ENCODE peak calls at places on chromosome 6, in six cellular contexts. One of them, this sample, is unnamed.

GRCh38 chr6:7311920-7312615 is 931 bp downstream of the SSR1 start:
- DNase-seq in right cardiac atrium: no peak
- DNase-seq in IMR-90: peak
- DNase-seq in activated naive CD8-positive, alpha-beta T cell treated with anti-CD3 and anti-CD28 coated beads for 36 hours: no peak
- DNase-seq in OCI-M1: peak
- DNase-seq in tibial nerve: no peak
- DNase-seq in this sample: peak

GRCh38 chr6:27617046-27617687 is 144.3 kb upstream of the ZNF184 start:
- DNase-seq in right cardiac atrium: no peak
- DNase-seq in IMR-90: no peak
- DNase-seq in activated naive CD8-positive, alpha-beta T cell treated with anti-CD3 and anti-CD28 coated beads for 36 hours: no peak
- DNase-seq in OCI-M1: peak
- DNase-seq in tibial nerve: no peak
- DNase-seq in this sample: peak

GRCh38 chr6:25202505-25202904 is 76.7 kb upstream of the CARMIL1 start:
- DNase-seq in right cardiac atrium: no peak
- DNase-seq in IMR-90: peak
- DNase-seq in activated naive CD8-positive, alpha-beta T cell treated with anti-CD3 and anti-CD28 coated beads for 36 hours: no peak
- DNase-seq in OCI-M1: no peak
- DNase-seq in tibial nerve: no peak
- DNase-seq in this sample: peak

GRCh38 chr6:30821862-30822784 is 62.2 kb upstream of the DDR1 start:
- DNase-seq in right cardiac atrium: no peak
- DNase-seq in IMR-90: no peak
- DNase-seq in activated naive CD8-positive, alpha-beta T cell treated with anti-CD3 and anti-CD28 coated beads for 36 hours: no peak
- DNase-seq in OCI-M1: peak
- DNase-seq in tibial nerve: peak
- DNase-seq in this sample: peak

GRCh38 chr6:162728177-162728571 is 400 bp downstream of the PACRG start:
- DNase-seq in right cardiac atrium: no peak
- DNase-seq in IMR-90: no peak
- DNase-seq in activated naive CD8-positive, alpha-beta T cell treated with anti-CD3 and anti-CD28 coated beads for 36 hours: no peak
- DNase-seq in OCI-M1: peak
- DNase-seq in tibial nerve: no peak
- DNase-seq in this sample: no peak

GRCh38 chr6:139583420-139583819 is 209.0 kb upstream of the CITED2 start:
- DNase-seq in right cardiac atrium: no peak
- DNase-seq in IMR-90: peak
- DNase-seq in activated naive CD8-positive, alpha-beta T cell treated with anti-CD3 and anti-CD28 coated beads for 36 hours: no peak
- DNase-seq in OCI-M1: no peak
- DNase-seq in tibial nerve: no peak
- DNase-seq in this sample: peak

GRCh38 chr6:163944897-163945296 is 530.4 kb downstream of the QKI start:
- DNase-seq in right cardiac atrium: no peak
- DNase-seq in IMR-90: no peak
- DNase-seq in activated naive CD8-positive, alpha-beta T cell treated with anti-CD3 and anti-CD28 coated beads for 36 hours: no peak
- DNase-seq in OCI-M1: no peak
- DNase-seq in tibial nerve: no peak
- DNase-seq in this sample: no peak

GRCh38 chr6:7138921-7139358 is 31.2 kb downstream of the RREB1 start:
- DNase-seq in right cardiac atrium: no peak
- DNase-seq in IMR-90: no peak
- DNase-seq in activated naive CD8-positive, alpha-beta T cell treated with anti-CD3 and anti-CD28 coated beads for 36 hours: no peak
- DNase-seq in OCI-M1: no peak
- DNase-seq in tibial nerve: no peak
- DNase-seq in this sample: no peak

GRCh38 chr6:157225575-157225995 is 97.7 kb downstream of the TMEM242 start:
- DNase-seq in right cardiac atrium: no peak
- DNase-seq in IMR-90: no peak
- DNase-seq in activated naive CD8-positive, alpha-beta T cell treated with anti-CD3 and anti-CD28 coated beads for 36 hours: no peak
- DNase-seq in OCI-M1: no peak
- DNase-seq in tibial nerve: no peak
- DNase-seq in this sample: no peak

GRCh38 chr6:33128318-33128717 is 52.5 kb downstream of the HLA-DPB1 start:
- DNase-seq in right cardiac atrium: no peak
- DNase-seq in IMR-90: no peak
- DNase-seq in activated naive CD8-positive, alpha-beta T cell treated with anti-CD3 and anti-CD28 coated beads for 36 hours: no peak
- DNase-seq in OCI-M1: no peak
- DNase-seq in tibial nerve: no peak
- DNase-seq in this sample: no peak

GRCh38 chr6:72406517-72406916 is 215.3 kb upstream of the KCNQ5 start:
- DNase-seq in right cardiac atrium: no peak
- DNase-seq in IMR-90: no peak
- DNase-seq in activated naive CD8-positive, alpha-beta T cell treated with anti-CD3 and anti-CD28 coated beads for 36 hours: no peak
- DNase-seq in OCI-M1: no peak
- DNase-seq in tibial nerve: no peak
- DNase-seq in this sample: no peak

GRCh38 chr6:147618927-147619326 is 110.4 kb downstream of the SAMD5 start:
- DNase-seq in right cardiac atrium: no peak
- DNase-seq in IMR-90: no peak
- DNase-seq in activated naive CD8-positive, alpha-beta T cell treated with anti-CD3 and anti-CD28 coated beads for 36 hours: no peak
- DNase-seq in OCI-M1: no peak
- DNase-seq in tibial nerve: no peak
- DNase-seq in this sample: peak

GRCh38 chr6:146785001-146785585 is 186.3 kb downstream of the ADGB start:
- DNase-seq in right cardiac atrium: no peak
- DNase-seq in IMR-90: peak
- DNase-seq in activated naive CD8-positive, alpha-beta T cell treated with anti-CD3 and anti-CD28 coated beads for 36 hours: peak
- DNase-seq in OCI-M1: peak
- DNase-seq in tibial nerve: no peak
- DNase-seq in this sample: peak

GRCh38 chr6:57033228-57033627 is 13.3 kb upstream of the KIAA1586 start:
- DNase-seq in right cardiac atrium: no peak
- DNase-seq in IMR-90: no peak
- DNase-seq in activated naive CD8-positive, alpha-beta T cell treated with anti-CD3 and anti-CD28 coated beads for 36 hours: no peak
- DNase-seq in OCI-M1: no peak
- DNase-seq in tibial nerve: no peak
- DNase-seq in this sample: no peak

GRCh38 chr6:69974193-69974592 is 107.8 kb downstream of the COL19A1 start:
- DNase-seq in right cardiac atrium: no peak
- DNase-seq in IMR-90: peak
- DNase-seq in activated naive CD8-positive, alpha-beta T cell treated with anti-CD3 and anti-CD28 coated beads for 36 hours: no peak
- DNase-seq in OCI-M1: peak
- DNase-seq in tibial nerve: no peak
- DNase-seq in this sample: peak

GRCh38 chr6:83258517-83258916 is 65.4 kb downstream of the RWDD2A start:
- DNase-seq in right cardiac atrium: no peak
- DNase-seq in IMR-90: no peak
- DNase-seq in activated naive CD8-positive, alpha-beta T cell treated with anti-CD3 and anti-CD28 coated beads for 36 hours: no peak
- DNase-seq in OCI-M1: no peak
- DNase-seq in tibial nerve: no peak
- DNase-seq in this sample: peak

GRCh38 chr6:108755257-108756240 is 92.7 kb upstream of the ARMC2 start:
- DNase-seq in right cardiac atrium: no peak
- DNase-seq in IMR-90: peak
- DNase-seq in activated naive CD8-positive, alpha-beta T cell treated with anti-CD3 and anti-CD28 coated beads for 36 hours: no peak
- DNase-seq in OCI-M1: peak
- DNase-seq in tibial nerve: no peak
- DNase-seq in this sample: peak

GRCh38 chr6:14638932-14639875 is 521.6 kb downstream of the CD83 start:
- DNase-seq in right cardiac atrium: peak
- DNase-seq in IMR-90: peak
- DNase-seq in activated naive CD8-positive, alpha-beta T cell treated with anti-CD3 and anti-CD28 coated beads for 36 hours: no peak
- DNase-seq in OCI-M1: peak
- DNase-seq in tibial nerve: no peak
- DNase-seq in this sample: peak

GRCh38 chr6:149060985-149061760 is 256.3 kb upstream of the TAB2 start:
- DNase-seq in right cardiac atrium: no peak
- DNase-seq in IMR-90: peak
- DNase-seq in activated naive CD8-positive, alpha-beta T cell treated with anti-CD3 and anti-CD28 coated beads for 36 hours: no peak
- DNase-seq in OCI-M1: no peak
- DNase-seq in tibial nerve: no peak
- DNase-seq in this sample: peak

GRCh38 chr6:43667245-43668150 is 20.1 kb downstream of the MRPS18A start:
- DNase-seq in right cardiac atrium: peak
- DNase-seq in IMR-90: peak
- DNase-seq in activated naive CD8-positive, alpha-beta T cell treated with anti-CD3 and anti-CD28 coated beads for 36 hours: peak
- DNase-seq in OCI-M1: peak
- DNase-seq in tibial nerve: peak
- DNase-seq in this sample: peak

GRCh38 chr6:137692308-137692707 is 174.8 kb upstream of the TNFAIP3 start:
- DNase-seq in right cardiac atrium: no peak
- DNase-seq in IMR-90: no peak
- DNase-seq in activated naive CD8-positive, alpha-beta T cell treated with anti-CD3 and anti-CD28 coated beads for 36 hours: no peak
- DNase-seq in OCI-M1: no peak
- DNase-seq in tibial nerve: no peak
- DNase-seq in this sample: no peak

GRCh38 chr6:7933794-7934193 is 23.2 kb upstream of the TXNDC5 start:
- DNase-seq in right cardiac atrium: no peak
- DNase-seq in IMR-90: no peak
- DNase-seq in activated naive CD8-positive, alpha-beta T cell treated with anti-CD3 and anti-CD28 coated beads for 36 hours: no peak
- DNase-seq in OCI-M1: peak
- DNase-seq in tibial nerve: no peak
- DNase-seq in this sample: peak

GRCh38 chr6:128929869-128930268 is 46.9 kb downstream of the LAMA2 start:
- DNase-seq in right cardiac atrium: no peak
- DNase-seq in IMR-90: no peak
- DNase-seq in activated naive CD8-positive, alpha-beta T cell treated with anti-CD3 and anti-CD28 coated beads for 36 hours: no peak
- DNase-seq in OCI-M1: no peak
- DNase-seq in tibial nerve: no peak
- DNase-seq in this sample: no peak

GRCh38 chr6:34534656-34535055 is 21.5 kb downstream of the SPDEF start:
- DNase-seq in right cardiac atrium: no peak
- DNase-seq in IMR-90: no peak
- DNase-seq in activated naive CD8-positive, alpha-beta T cell treated with anti-CD3 and anti-CD28 coated beads for 36 hours: no peak
- DNase-seq in OCI-M1: no peak
- DNase-seq in tibial nerve: no peak
- DNase-seq in this sample: no peak

GRCh38 chr6:163014736-163015135 is 287.0 kb downstream of the PACRG start:
- DNase-seq in right cardiac atrium: no peak
- DNase-seq in IMR-90: no peak
- DNase-seq in activated naive CD8-positive, alpha-beta T cell treated with anti-CD3 and anti-CD28 coated beads for 36 hours: no peak
- DNase-seq in OCI-M1: no peak
- DNase-seq in tibial nerve: no peak
- DNase-seq in this sample: no peak

GRCh38 chr6:34056301-34056700 is 89.6 kb downstream of the GRM4 start:
- DNase-seq in right cardiac atrium: peak
- DNase-seq in IMR-90: peak
- DNase-seq in activated naive CD8-positive, alpha-beta T cell treated with anti-CD3 and anti-CD28 coated beads for 36 hours: no peak
- DNase-seq in OCI-M1: no peak
- DNase-seq in tibial nerve: peak
- DNase-seq in this sample: peak

GRCh38 chr6:16781348-16782169 is 20.3 kb upstream of the ATXN1 start:
- DNase-seq in right cardiac atrium: no peak
- DNase-seq in IMR-90: no peak
- DNase-seq in activated naive CD8-positive, alpha-beta T cell treated with anti-CD3 and anti-CD28 coated beads for 36 hours: no peak
- DNase-seq in OCI-M1: no peak
- DNase-seq in tibial nerve: no peak
- DNase-seq in this sample: peak

GRCh38 chr6:11207199-11207968 is 25.1 kb downstream of the NEDD9 start:
- DNase-seq in right cardiac atrium: peak
- DNase-seq in IMR-90: peak
- DNase-seq in activated naive CD8-positive, alpha-beta T cell treated with anti-CD3 and anti-CD28 coated beads for 36 hours: no peak
- DNase-seq in OCI-M1: peak
- DNase-seq in tibial nerve: peak
- DNase-seq in this sample: peak

GRCh38 chr6:146041282-146041681 is 12.4 kb downstream of the GRM1 start:
- DNase-seq in right cardiac atrium: no peak
- DNase-seq in IMR-90: no peak
- DNase-seq in activated naive CD8-positive, alpha-beta T cell treated with anti-CD3 and anti-CD28 coated beads for 36 hours: no peak
- DNase-seq in OCI-M1: peak
- DNase-seq in tibial nerve: no peak
- DNase-seq in this sample: peak

GRCh38 chr6:49937811-49938210 is 26.2 kb downstream of the DEFB114 start:
- DNase-seq in right cardiac atrium: no peak
- DNase-seq in IMR-90: no peak
- DNase-seq in activated naive CD8-positive, alpha-beta T cell treated with anti-CD3 and anti-CD28 coated beads for 36 hours: no peak
- DNase-seq in OCI-M1: no peak
- DNase-seq in tibial nerve: no peak
- DNase-seq in this sample: no peak

GRCh38 chr6:105995403-105995699 is 90.8 kb upstream of the PRDM1 start:
- DNase-seq in right cardiac atrium: no peak
- DNase-seq in IMR-90: peak
- DNase-seq in activated naive CD8-positive, alpha-beta T cell treated with anti-CD3 and anti-CD28 coated beads for 36 hours: no peak
- DNase-seq in OCI-M1: peak
- DNase-seq in tibial nerve: no peak
- DNase-seq in this sample: no peak

GRCh38 chr6:1390071-1390804 is 862 bp downstream of the FOXF2 start:
- DNase-seq in right cardiac atrium: peak
- DNase-seq in IMR-90: peak
- DNase-seq in activated naive CD8-positive, alpha-beta T cell treated with anti-CD3 and anti-CD28 coated beads for 36 hours: no peak
- DNase-seq in OCI-M1: no peak
- DNase-seq in tibial nerve: no peak
- DNase-seq in this sample: peak

GRCh38 chr6:46014511-46015118 is 1.0 kb downstream of the CLIC5 start:
- DNase-seq in right cardiac atrium: peak
- DNase-seq in IMR-90: no peak
- DNase-seq in activated naive CD8-positive, alpha-beta T cell treated with anti-CD3 and anti-CD28 coated beads for 36 hours: no peak
- DNase-seq in OCI-M1: peak
- DNase-seq in tibial nerve: no peak
- DNase-seq in this sample: no peak

GRCh38 chr6:142342986-142343385 is 41.2 kb downstream of the ADGRG6 start:
- DNase-seq in right cardiac atrium: no peak
- DNase-seq in IMR-90: no peak
- DNase-seq in activated naive CD8-positive, alpha-beta T cell treated with anti-CD3 and anti-CD28 coated beads for 36 hours: no peak
- DNase-seq in OCI-M1: no peak
- DNase-seq in tibial nerve: no peak
- DNase-seq in this sample: no peak

GRCh38 chr6:110334425-110335158 is 23.6 kb downstream of the METTL24 start:
- DNase-seq in right cardiac atrium: no peak
- DNase-seq in IMR-90: no peak
- DNase-seq in activated naive CD8-positive, alpha-beta T cell treated with anti-CD3 and anti-CD28 coated beads for 36 hours: no peak
- DNase-seq in OCI-M1: peak
- DNase-seq in tibial nerve: no peak
- DNase-seq in this sample: no peak

GRCh38 chr6:32932132-32932868 is 8.5 kb downstream of the HLA-DMB start:
- DNase-seq in right cardiac atrium: no peak
- DNase-seq in IMR-90: peak
- DNase-seq in activated naive CD8-positive, alpha-beta T cell treated with anti-CD3 and anti-CD28 coated beads for 36 hours: no peak
- DNase-seq in OCI-M1: no peak
- DNase-seq in tibial nerve: no peak
- DNase-seq in this sample: peak

GRCh38 chr6:96521267-96521624 is 360 bp upstream of the UFL1 start:
- DNase-seq in right cardiac atrium: no peak
- DNase-seq in IMR-90: no peak
- DNase-seq in activated naive CD8-positive, alpha-beta T cell treated with anti-CD3 and anti-CD28 coated beads for 36 hours: no peak
- DNase-seq in OCI-M1: no peak
- DNase-seq in tibial nerve: no peak
- DNase-seq in this sample: no peak

GRCh38 chr6:112330071-112330876 is 16.9 kb upstream of the RFPL4B start:
- DNase-seq in right cardiac atrium: no peak
- DNase-seq in IMR-90: peak
- DNase-seq in activated naive CD8-positive, alpha-beta T cell treated with anti-CD3 and anti-CD28 coated beads for 36 hours: no peak
- DNase-seq in OCI-M1: no peak
- DNase-seq in tibial nerve: no peak
- DNase-seq in this sample: no peak